ENCODE peak calls at places on chromosomes 11 and 22, in four cellular contexts. L is OCI-LY7, X is GM12878, Z is mesendoderm. D is an unnamed sample. For H3K79me2, the result is how much of the 10 kb centered on the place peaks cover.

GRCh38 chr11:10748241-10748640 is 2.8 kb upstream of the CTR9 start:
- DNase-seq in Z (no peak), L (no peak), X (no peak), D (no peak)

GRCh38 chr11:643849-644738 is 7.0 kb downstream of the DRD4 start:
- DNase-seq in L (no peak), X (no peak), Z (no peak), D (peak)

GRCh38 chr11:2789331-2789730 is 89.5 kb upstream of the KCNQ1OT1 start:
- DNase-seq in L (no peak), Z (no peak), X (no peak), D (peak)

GRCh38 chr11:126603486-126603885 is 248.0 kb downstream of the ST3GAL4 start:
- DNase-seq in Z (no peak), L (peak), X (no peak), D (no peak)

GRCh38 chr11:128294685-128295079 is 292.7 kb downstream of the ETS1 start:
- DNase-seq in L (no peak), X (no peak), Z (no peak), D (no peak)

GRCh38 chr11:3225159-3225758 is 6.6 kb upstream of the MRGPRG start:
- DNase-seq in Z (peak), X (no peak), L (no peak), D (peak)

GRCh38 chr11:103659138-103659734 is 377.2 kb upstream of the DDI1 start:
- DNase-seq in X (no peak), L (no peak), Z (peak), D (no peak)

GRCh38 chr11:36564376-36565032 is 3.3 kb upstream of the RAG1 start:
- DNase-seq in X (peak), L (peak), Z (peak), D (peak)

GRCh38 chr11:64150481-64151239 is 15.3 kb downstream of the MACROD1 start:
- DNase-seq in L (no peak), Z (no peak), X (no peak), D (no peak)

GRCh38 chr11:74417379-74417804 is 19.2 kb upstream of the PGM2L1 start:
- DNase-seq in L (no peak), Z (peak), X (no peak), D (no peak)

GRCh38 chr11:6900327-6900999 is 8.2 kb upstream of the OR2D2 start:
- DNase-seq in Z (peak), X (no peak), L (peak), D (no peak)

GRCh38 chr22:41410311-41410751 is 28.6 kb downstream of the TEF start:
- DNase-seq in X (no peak), L (no peak), Z (no peak), D (no peak)

GRCh38 chr11:1923201-1923956 is 3.9 kb downstream of the TNNT3 start:
- DNase-seq in Z (no peak), L (no peak), X (no peak), D (peak)

GRCh38 chr11:32386770-32387377 is 48.5 kb downstream of the WT1 start:
- DNase-seq in L (no peak), X (no peak), Z (peak), D (no peak)

GRCh38 chr11:59273008-59273841 is 60.5 kb upstream of the MPEG1 start:
- DNase-seq in Z (no peak), L (peak), X (peak), D (no peak)

GRCh38 chr22:45336971-45337431 is 27.3 kb downstream of the FAM118A start:
- DNase-seq in L (no peak), Z (no peak), X (no peak), D (no peak)

GRCh38 chr11:47136327-47136726 is 40.4 kb downstream of the ARFGAP2 start:
- DNase-seq in Z (no peak), L (no peak), X (no peak), D (no peak)

GRCh38 chr11:17921620-17922473 is 91.0 kb downstream of the SERGEF start:
- DNase-seq in Z (no peak), L (no peak), X (no peak), D (peak)

GRCh38 chr11:117826360-117826635 is 1.8 kb upstream of the FXYD2 start:
- DNase-seq in X (no peak), Z (no peak), L (no peak), D (peak)

GRCh38 chr22:49975543-49976389 is 15.2 kb downstream of the PIM3 start:
- DNase-seq in Z (peak), L (no peak), X (no peak), D (peak)

GRCh38 chr22:46965552-46966494 is 203.4 kb downstream of the TBC1D22A start:
- DNase-seq in X (no peak), Z (no peak), L (no peak), D (peak)

GRCh38 chr11:82675838-82676237 is 57.8 kb downstream of the FAM181B start:
- DNase-seq in X (no peak), L (no peak), Z (peak), D (no peak)

GRCh38 chr11:14380947-14381555 is 22.1 kb upstream of the RRAS2 start:
- DNase-seq in L (no peak), Z (peak), X (no peak), D (peak)

GRCh38 chr22:26480611-26480932 is 3.0 kb downstream of the HPS4 start:
- DNase-seq in L (no peak), Z (no peak), X (no peak), D (no peak)

GRCh38 chr11:110299006-110299785 is 2.8 kb upstream of the RDX start:
- DNase-seq in X (no peak), L (no peak), Z (peak), D (no peak)

GRCh38 chr11:35138949-35139881 is at the start of gene CD44:
- DNase-seq in X (no peak), Z (peak), L (no peak), D (peak)

GRCh38 chr11:44949160-44950035 is 1.3 kb downstream of the TP53I11 start:
- DNase-seq in L (no peak), Z (peak), X (no peak), D (no peak)

GRCh38 chr22:37808294-37808657 is 542 bp downstream of the GCAT start:
- DNase-seq in X (no peak), L (no peak), Z (no peak), D (peak)

GRCh38 chr22:38177926-38178604 is 3.6 kb downstream of the PLA2G6 start:
- DNase-seq in X (no peak), Z (peak), L (no peak), D (peak)

GRCh38 chr11:7858001-7858400 is 61.3 kb upstream of the OR5P2 start:
- DNase-seq in X (no peak), Z (no peak), L (no peak), D (no peak)

GRCh38 chr11:26079966-26080365 is 252.0 kb upstream of the ANO3 start:
- DNase-seq in Z (no peak), X (no peak), L (no peak), D (no peak)

GRCh38 chr11:28819741-28820140 is 711.6 kb downstream of the METTL15 start:
- DNase-seq in X (no peak), Z (no peak), L (no peak), D (no peak)

GRCh38 chr11:114162719-114163123 is 103.2 kb downstream of the ZBTB16 start:
- DNase-seq in L (no peak), X (no peak), Z (no peak), D (peak)

GRCh38 chr11:86246293-86246675 is 1.7 kb downstream of the EED start:
- DNase-seq in X (no peak), L (no peak), Z (no peak), D (no peak)

GRCh38 chr22:36587289-36588154 is 58.6 kb upstream of the EIF3D start:
- DNase-seq in Z (no peak), L (no peak), X (no peak), D (peak)

DNA sequence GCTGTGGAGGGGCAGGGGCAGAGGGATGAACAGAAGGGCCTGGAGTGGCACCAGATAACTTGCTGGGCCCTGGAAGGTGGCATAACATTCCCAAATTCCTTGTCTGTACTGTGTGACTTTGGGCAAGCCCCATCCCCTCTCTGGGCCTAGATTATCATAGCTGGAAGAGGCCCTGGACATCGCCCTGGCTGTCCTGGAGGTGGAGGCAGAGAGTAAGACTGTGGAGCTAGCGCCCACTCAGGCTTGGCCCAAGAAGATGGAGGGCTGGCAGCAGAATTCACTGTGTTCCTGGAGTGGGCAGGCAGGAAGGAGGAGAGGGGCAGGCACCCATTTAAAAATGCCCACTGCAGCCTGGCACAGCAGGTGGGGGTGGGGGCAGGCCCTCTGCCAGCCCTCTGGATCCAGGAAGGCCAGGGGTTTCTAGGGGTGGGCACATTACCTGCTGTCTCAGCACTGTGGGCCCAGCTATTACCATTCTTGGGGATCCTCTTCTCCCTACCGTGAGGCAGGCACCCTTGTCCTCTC is 22.6 kb downstream of the ARHGEF17 start:
- DNase-seq in Z (peak), L (no peak), X (no peak), D (peak)
- H3K79me2 ChIP-seq in Z (under half), L (under half), X (under half), D (half or more)

GRCh38 chr11:61442616-61443015 is 12.7 kb downstream of the SDHAF2 start:
- DNase-seq in L (no peak), X (no peak), Z (no peak), D (no peak)
- H3K79me2 ChIP-seq in L (under half), X (under half), Z (under half), D (half or more)

DNA sequence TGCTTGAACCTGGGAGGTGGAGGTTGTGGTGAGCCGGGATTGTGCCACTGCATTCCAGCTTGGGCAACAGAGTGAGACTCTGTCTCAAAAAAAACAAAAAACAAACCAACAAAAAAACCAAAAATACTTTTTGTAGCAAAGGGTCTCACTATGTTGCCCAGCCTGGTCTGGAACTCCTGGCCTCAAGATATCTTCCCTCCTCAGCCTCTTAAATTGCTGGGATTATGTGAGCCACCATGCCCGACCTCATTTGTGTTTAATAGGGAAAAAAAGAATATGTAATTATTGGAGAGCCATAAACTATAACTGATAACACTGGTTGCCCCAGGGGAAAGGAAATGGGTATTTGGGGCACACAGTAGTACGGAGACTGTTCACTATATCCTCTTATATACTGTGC is 19.7 kb downstream of the UVRAG start:
- DNase-seq in X (no peak), L (no peak), Z (no peak), D (no peak)
- H3K79me2 ChIP-seq in X (half or more), L (half or more), Z (under half), D (half or more)

GRCh38 chr11:94795799-94796580 is 27.8 kb downstream of the AMOTL1 start:
- DNase-seq in Z (no peak), X (no peak), L (no peak), D (no peak)
- H3K79me2 ChIP-seq in Z (half or more), X (under half), L (under half), D (half or more)

GRCh38 chr22:23704062-23704461 is 13.2 kb downstream of the RGL4 start:
- DNase-seq in L (no peak), X (no peak), Z (no peak), D (no peak)

GRCh38 chr22:23698094-23698493 is 7.3 kb downstream of the RGL4 start:
- DNase-seq in X (no peak), L (no peak), Z (peak), D (peak)

GRCh38 chr22:23698673-23699235 is 7.9 kb downstream of the RGL4 start:
- DNase-seq in X (no peak), L (no peak), Z (no peak), D (peak)

GRCh38 chr22:23697031-23697970 is 6.5 kb downstream of the RGL4 start:
- DNase-seq in X (no peak), L (no peak), Z (no peak), D (no peak)

DNA sequence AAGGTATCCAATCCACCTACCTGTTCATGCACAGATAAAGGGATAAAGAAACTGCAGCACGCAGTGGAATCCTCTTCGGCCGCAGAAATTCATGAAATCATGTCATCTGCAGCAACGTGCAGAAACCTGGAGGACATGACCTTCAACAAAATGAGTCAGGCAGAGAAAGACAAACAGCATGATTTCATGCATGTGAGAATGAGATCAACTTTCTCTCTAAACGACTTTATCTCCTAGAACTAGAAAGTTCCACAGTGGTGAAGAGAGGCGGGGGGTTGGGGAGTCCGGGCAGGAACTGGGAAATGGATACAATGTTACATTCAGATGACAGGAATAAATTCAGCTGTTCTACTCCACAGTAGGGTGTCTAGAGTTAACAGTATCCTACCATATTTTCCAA is 9.9 kb downstream of the RGL4 start:
- DNase-seq in L (no peak), X (no peak), Z (no peak), D (no peak)
- H3K79me2 ChIP-seq in L (under half), X (under half), Z (under half), D (under half)

DNA sequence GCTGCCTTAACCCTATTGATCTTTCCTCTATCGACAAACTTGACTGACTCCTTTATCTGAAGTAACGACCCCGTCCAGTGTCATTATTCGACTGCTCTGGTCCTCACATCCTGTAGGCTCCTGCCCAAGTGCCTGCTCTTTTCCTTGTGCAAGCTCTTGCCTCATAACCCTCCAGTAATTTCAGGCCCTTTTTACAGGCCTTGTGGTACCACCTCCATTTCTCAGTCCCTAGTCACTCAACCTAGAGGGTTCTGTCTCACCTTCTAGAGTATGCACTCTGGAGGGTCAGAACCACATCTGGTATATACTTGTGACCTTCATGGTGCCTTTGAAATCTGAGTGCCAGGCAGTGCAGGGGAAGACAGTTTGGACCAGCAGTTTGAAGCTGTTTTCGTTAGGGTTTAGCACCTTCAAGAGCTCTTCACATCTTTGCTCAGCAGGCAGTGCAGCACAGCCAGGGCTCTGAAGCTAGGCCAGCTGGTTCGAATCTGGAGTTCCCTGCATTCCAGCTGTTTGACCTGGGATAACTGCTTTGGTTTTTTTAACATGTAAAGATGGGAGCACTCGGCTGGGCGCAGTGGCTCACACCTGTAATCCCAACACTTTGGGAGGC is 11.2 kb downstream of the SNRPD3 start:
- DNase-seq in Z (no peak), L (no peak), X (no peak), D (peak)
- H3K79me2 ChIP-seq in Z (under half), L (half or more), X (under half), D (half or more)

DNA sequence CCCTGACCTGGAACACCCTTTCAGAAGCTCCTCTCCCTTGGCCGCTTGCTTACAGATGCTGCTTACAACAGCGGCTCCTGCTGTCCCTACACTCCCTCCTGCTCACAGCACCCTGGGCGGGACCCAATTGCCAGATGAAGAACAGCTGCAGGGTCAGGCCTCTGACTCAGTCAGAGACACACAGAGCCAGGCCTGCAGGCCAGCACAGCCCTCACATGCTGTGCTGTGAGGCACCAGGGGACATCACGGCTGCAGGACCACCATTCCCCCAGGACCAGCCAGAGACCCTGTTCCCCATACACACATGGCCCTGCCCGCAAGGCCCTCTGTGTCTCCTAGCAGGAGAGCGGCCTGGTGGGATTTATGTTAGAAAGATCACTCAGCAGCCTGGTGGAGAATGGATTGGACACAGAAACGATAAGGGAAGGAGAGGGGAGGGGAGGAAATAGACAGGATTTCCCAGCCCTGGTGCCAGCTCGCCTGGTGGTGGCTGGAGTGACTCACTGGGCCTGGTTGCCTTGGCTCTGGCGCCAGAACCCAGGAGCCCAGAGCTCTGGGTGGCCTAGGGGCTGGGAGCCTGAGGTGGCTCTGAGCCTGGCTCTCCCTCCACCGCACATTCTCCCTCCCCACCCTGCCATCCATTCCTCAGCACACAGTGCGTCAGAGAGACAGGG is 6.7 kb downstream of the CAPN5 start:
- DNase-seq in Z (no peak), L (no peak), X (no peak), D (peak)
- H3K79me2 ChIP-seq in Z (under half), L (under half), X (under half), D (half or more)

GRCh38 chr11:68326334-68327215 is 14.2 kb downstream of the LRP5 start:
- DNase-seq in X (no peak), Z (no peak), L (no peak), D (peak)
- H3K79me2 ChIP-seq in X (under half), Z (under half), L (under half), D (under half)

D was measured in osteoblast.